ENCODE peak calls at places on chromosomes 16 and 17, in nine cellular contexts. U is spleen; V is AG10803; O is mesothelial cell of epicardium; H is HFF-Myc; E is cardiac muscle cell; P is CD4-positive, alpha-beta T cell; Y is AG04450; X is BJ. Z is an unnamed sample.
A peak's percentile ranks its signal among the peaks of the same experiment; 100 is the strongest.

GRCh38 chr16:66115373-66115772 is 251.1 kb upstream of the CDH5 start:
- DNase-seq in Y (no peak), H (no peak), U (no peak), P (no peak), E (no peak), O (no peak), X (no peak), V (no peak), Z (no peak)

GRCh38 chr16:57256601-57257395 is 11.7 kb downstream of the ARL2BP start:
- DNase-seq in H (no peak), U (peak; percentile 72), E (no peak), V (no peak), O (peak; percentile 16), X (no peak), P (no peak), Y (no peak), Z (no peak)

GRCh38 chr17:73359987-73360410 is 48.2 kb upstream of the CDC42EP4 start:
- DNase-seq in E (no peak), Y (no peak), X (no peak), H (no peak), V (no peak), U (no peak), O (no peak), P (no peak), Z (no peak)

GRCh38 chr17:48513097-48513496 is 17.7 kb downstream of the HOXB1 start:
- DNase-seq in U (no peak), Y (no peak), O (no peak), E (peak; percentile 36), X (no peak), V (no peak), H (no peak), P (no peak), Z (no peak)

GRCh38 chr17:10754109-10754508 is 24.3 kb upstream of the TMEM220 start:
- DNase-seq in H (no peak), Y (no peak), O (no peak), E (peak; percentile 33), V (peak; percentile 18), X (no peak), P (no peak), U (no peak), Z (no peak)

GRCh38 chr17:66313325-66313724 is 10.9 kb downstream of the PRKCA start:
- DNase-seq in P (no peak), O (no peak), E (no peak), V (no peak), U (no peak), H (no peak), X (no peak), Y (no peak), Z (no peak)

GRCh38 chr17:79515646-79516604 is 94.9 kb downstream of the RBFOX3 start:
- DNase-seq in X (no peak), O (no peak), Y (no peak), V (peak; percentile 2), E (no peak), H (no peak), U (no peak), P (no peak), Z (no peak)

GRCh38 chr17:30433514-30433913 is 43.7 kb upstream of the GOSR1 start:
- DNase-seq in V (peak; percentile 72), X (peak; percentile 59), H (peak; percentile 97), E (no peak), O (no peak), P (no peak), U (no peak), Y (peak; percentile 77), Z (peak; percentile 40)

GRCh38 chr16:81457326-81458133 is 12.9 kb downstream of the CMIP start:
- DNase-seq in E (no peak), U (no peak), Y (peak; percentile 18), V (peak; percentile 77), O (no peak), P (no peak), X (peak; percentile 15), H (no peak), Z (peak; percentile 20)

GRCh38 chr17:39742126-39742855 is 4.6 kb downstream of the GRB7 start:
- DNase-seq in P (no peak), Y (no peak), H (no peak), E (no peak), X (no peak), V (no peak), O (no peak), U (peak; percentile 62), Z (no peak)

GRCh38 chr16:73025111-73025505 is 22.8 kb downstream of the ZFHX3 start:
- DNase-seq in H (no peak), V (peak; percentile 22), X (no peak), O (no peak), Y (no peak), U (no peak), P (no peak), E (no peak), Z (no peak)

GRCh38 chr17:56700919-56701420 is 107.5 kb downstream of the NOG start:
- DNase-seq in X (no peak), Y (no peak), E (peak; percentile 36), H (no peak), V (no peak), O (no peak), P (no peak), U (no peak), Z (no peak)

GRCh38 chr17:17466511-17466910 is 10.3 kb upstream of the MED9 start:
- DNase-seq in U (no peak), E (no peak), V (no peak), H (no peak), Y (no peak), O (no peak), P (no peak), X (no peak), Z (no peak)

GRCh38 chr17:49209061-49209571 is 1.3 kb downstream of the GNGT2 start:
- DNase-seq in U (no peak), V (no peak), H (no peak), P (no peak), X (no peak), O (no peak), Y (no peak), E (no peak), Z (no peak)

GRCh38 chr17:29778936-29779811 is 150.9 kb downstream of the SSH2 start:
- DNase-seq in X (no peak), P (peak; percentile 75), Y (no peak), E (peak; percentile 72), V (peak; percentile 52), O (peak; percentile 83), H (peak; percentile 26), U (peak; percentile 88), Z (no peak)

GRCh38 chr17:39755550-39756375 is 18.0 kb downstream of the GRB7 start:
- DNase-seq in P (peak; percentile 56), H (no peak), V (peak; percentile 34), U (peak; percentile 87), Y (no peak), X (no peak), O (no peak), E (no peak), Z (no peak)

GRCh38 chr17:28901866-28902818 is 737 bp downstream of the DHRS13 start:
- DNase-seq in H (no peak), Y (no peak), P (no peak), U (no peak), V (peak; percentile 30), O (no peak), X (no peak), E (peak; percentile 71), Z (no peak)

GRCh38 chr17:43475494-43476089 is 8.2 kb upstream of the DHX8 start:
- DNase-seq in E (no peak), O (no peak), P (no peak), V (no peak), Y (no peak), H (no peak), X (no peak), U (no peak), Z (no peak)

GRCh38 chr17:40060887-40061480 is 1.8 kb upstream of the THRA start:
- DNase-seq in H (no peak), V (no peak), P (no peak), E (no peak), X (no peak), Y (no peak), O (no peak), U (peak; percentile 64), Z (no peak)

GRCh38 chr17:50660042-50660886 is 25.6 kb downstream of the ABCC3 start:
- DNase-seq in U (no peak), X (no peak), Y (no peak), P (no peak), E (no peak), O (no peak), V (peak; percentile 57), H (no peak), Z (no peak)
- TF ChIP-seq CTCF in U (no peak), X (no peak), Y (no peak), P (no peak), E (no peak), O (no peak), V (no peak), H (no peak), Z (no peak)

GRCh38 chr17:82007495-82008257 is 15.0 kb downstream of the CENPX start:
- DNase-seq in U (no peak), X (no peak), E (no peak), H (no peak), Y (no peak), V (no peak), P (no peak), O (no peak), Z (no peak)
- TF ChIP-seq CTCF in U (no peak), X (no peak), E (no peak), H (no peak), Y (no peak), V (no peak), P (no peak), O (no peak), Z (no peak)

DNA sequence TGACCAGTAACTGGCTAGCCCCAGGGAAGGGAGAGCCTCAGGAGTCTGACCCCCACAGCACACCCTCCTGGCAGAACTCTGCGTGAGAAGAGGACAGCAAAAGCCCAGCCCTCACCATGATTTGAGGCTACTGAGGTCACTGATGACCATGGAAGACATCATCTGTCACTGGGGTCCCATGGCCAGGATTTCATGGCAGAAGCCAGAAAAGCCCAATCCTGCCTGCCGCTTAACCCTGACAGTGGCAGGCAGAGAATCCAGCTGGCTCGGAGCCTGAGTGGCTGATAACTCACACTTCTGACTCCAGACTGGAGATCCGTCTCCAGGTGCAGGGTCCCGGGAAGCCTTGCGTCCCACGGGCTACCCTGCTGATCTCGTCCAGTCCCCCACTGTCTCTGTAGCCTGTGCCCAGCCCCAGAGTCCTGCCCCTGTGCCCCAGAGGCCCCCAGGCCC is 17.5 kb downstream of the GRIN2C start:
- DNase-seq in Y (no peak), P (no peak), U (no peak), E (no peak), X (no peak), V (no peak), H (no peak), O (no peak), Z (no peak)
- TF ChIP-seq CTCF in Y (no peak), P (no peak), U (no peak), E (no peak), X (no peak), V (no peak), H (peak; percentile 4), O (no peak), Z (no peak)

DNA sequence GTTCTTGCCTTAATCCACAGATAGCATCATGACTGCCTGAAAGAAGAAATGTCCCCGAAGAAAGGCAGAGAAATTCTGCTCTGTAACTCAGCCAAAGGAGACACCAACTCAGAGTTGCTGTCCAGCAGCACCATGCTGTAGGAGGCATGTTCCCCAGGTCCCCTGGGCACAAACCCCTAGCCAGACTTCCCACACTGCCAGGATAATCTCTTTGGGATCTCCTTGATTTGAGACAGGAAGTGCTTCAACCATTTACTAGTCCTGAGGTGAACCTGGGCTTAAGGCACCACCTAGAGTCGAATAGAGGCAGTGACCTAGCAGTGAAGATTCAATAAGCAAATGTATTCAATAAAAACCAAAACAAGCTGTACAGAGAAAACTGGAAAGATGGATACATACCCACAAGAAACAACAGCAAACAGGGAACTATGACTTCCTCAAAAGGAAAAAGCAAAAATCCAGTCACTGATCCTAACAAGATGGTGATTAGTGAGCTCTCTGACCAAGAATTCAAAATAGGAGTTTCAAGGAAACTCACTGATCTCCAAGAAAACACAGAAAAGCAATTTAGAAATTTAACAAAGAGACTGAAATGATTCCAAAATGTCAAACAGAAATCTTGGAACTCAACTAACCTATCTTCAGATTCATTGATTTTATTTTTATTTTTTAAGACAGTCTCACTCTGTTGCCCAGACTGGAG is 5.7 kb downstream of the OR4D2 start:
- DNase-seq in Y (no peak), O (no peak), U (no peak), H (no peak), P (peak; percentile 26), X (no peak), V (no peak), E (peak; percentile 15), Z (no peak)
- TF ChIP-seq CTCF in Y (peak; percentile 34), O (no peak), U (peak; percentile 64), H (peak; percentile 34), P (peak; percentile 87), X (peak; percentile 24), V (peak; percentile 31), E (peak; percentile 35), Z (peak; percentile 9)

Z was measured in AG09309.